ENCODE peak calls at places on chromosomes 13 and 19, in four cellular contexts. T is K562, W is GM12878, C is HepG2. L is an unnamed sample.

GRCh38 chr13:94267581-94267980 is 211.9 kb downstream of the DCT start:
- DNase-seq in W (no peak), C (no peak), T (no peak), L (no peak)

GRCh38 chr13:94641432-94641941 is 39.8 kb downstream of the GPR180 start:
- DNase-seq in W (no peak), C (no peak), T (no peak), L (no peak)

GRCh38 chr13:92463134-92463533 is 763.5 kb upstream of the GPC6 start:
- DNase-seq in T (no peak), C (no peak), W (no peak), L (no peak)

GRCh38 chr13:84445776-84446175 is 563.5 kb upstream of the SLITRK1 start:
- DNase-seq in T (no peak), W (no peak), C (no peak), L (no peak)

GRCh38 chr13:90997951-90998350 is 349.5 kb upstream of the MIR17HG start:
- DNase-seq in T (no peak), W (no peak), C (no peak), L (no peak)

GRCh38 chr19:33767898-33768413 is 28.7 kb upstream of the KCTD15 start:
- DNase-seq in T (peak), C (peak), W (no peak), L (peak)

GRCh38 chr13:113179374-113180230 is 21.2 kb downstream of the PROZ start:
- DNase-seq in W (no peak), C (no peak), T (peak), L (no peak)

GRCh38 chr13:46964789-46965527 is 68.1 kb upstream of the HTR2A start:
- DNase-seq in C (no peak), W (no peak), T (no peak), L (no peak)

GRCh38 chr19:55482967-55483671 is 1.9 kb upstream of the NAT14 start:
- DNase-seq in C (no peak), T (no peak), W (no peak), L (no peak)

GRCh38 chr13:36950920-36951319 is 30.9 kb upstream of the SMAD9 start:
- DNase-seq in C (no peak), W (no peak), T (no peak), L (no peak)

GRCh38 chr19:42244452-42245220 is 2.2 kb upstream of the GSK3A start:
- DNase-seq in W (peak), C (peak), T (peak), L (peak)

GRCh38 chr13:100197591-100198365 is 108.9 kb downstream of the PCCA start:
- DNase-seq in W (no peak), C (no peak), T (no peak), L (no peak)

GRCh38 chr19:42042455-42043170 is 27.4 kb downstream of the GRIK5 start:
- DNase-seq in W (no peak), T (no peak), C (no peak), L (no peak)

GRCh38 chr19:30590596-30591229 is 218.5 kb downstream of the ZNF536 start:
- DNase-seq in T (no peak), C (no peak), W (no peak), L (no peak)

GRCh38 chr13:23506821-23507210 is 63.4 kb upstream of the TNFRSF19 start:
- DNase-seq in C (no peak), W (no peak), T (no peak), L (no peak)

GRCh38 chr19:46391296-46392251 is 21.8 kb downstream of the CCDC8 start:
- DNase-seq in C (no peak), W (no peak), T (no peak), L (no peak)

GRCh38 chr13:94033098-94033497 is 446.4 kb downstream of the DCT start:
- DNase-seq in T (no peak), C (no peak), W (no peak), L (no peak)

GRCh38 chr13:30679483-30680330 is 55.6 kb upstream of the ALOX5AP start:
- DNase-seq in T (no peak), C (peak), W (no peak), L (peak)

GRCh38 chr13:30671271-30671815 is 53.6 kb downstream of the USPL1 start:
- DNase-seq in C (no peak), W (no peak), T (no peak), L (no peak)

GRCh38 chr13:30676672-30677071 is 58.7 kb upstream of the ALOX5AP start:
- DNase-seq in C (peak), W (no peak), T (no peak), L (no peak)

GRCh38 chr13:30668305-30668704 is 50.6 kb downstream of the USPL1 start:
- DNase-seq in T (no peak), C (peak), W (no peak), L (no peak)

DNA sequence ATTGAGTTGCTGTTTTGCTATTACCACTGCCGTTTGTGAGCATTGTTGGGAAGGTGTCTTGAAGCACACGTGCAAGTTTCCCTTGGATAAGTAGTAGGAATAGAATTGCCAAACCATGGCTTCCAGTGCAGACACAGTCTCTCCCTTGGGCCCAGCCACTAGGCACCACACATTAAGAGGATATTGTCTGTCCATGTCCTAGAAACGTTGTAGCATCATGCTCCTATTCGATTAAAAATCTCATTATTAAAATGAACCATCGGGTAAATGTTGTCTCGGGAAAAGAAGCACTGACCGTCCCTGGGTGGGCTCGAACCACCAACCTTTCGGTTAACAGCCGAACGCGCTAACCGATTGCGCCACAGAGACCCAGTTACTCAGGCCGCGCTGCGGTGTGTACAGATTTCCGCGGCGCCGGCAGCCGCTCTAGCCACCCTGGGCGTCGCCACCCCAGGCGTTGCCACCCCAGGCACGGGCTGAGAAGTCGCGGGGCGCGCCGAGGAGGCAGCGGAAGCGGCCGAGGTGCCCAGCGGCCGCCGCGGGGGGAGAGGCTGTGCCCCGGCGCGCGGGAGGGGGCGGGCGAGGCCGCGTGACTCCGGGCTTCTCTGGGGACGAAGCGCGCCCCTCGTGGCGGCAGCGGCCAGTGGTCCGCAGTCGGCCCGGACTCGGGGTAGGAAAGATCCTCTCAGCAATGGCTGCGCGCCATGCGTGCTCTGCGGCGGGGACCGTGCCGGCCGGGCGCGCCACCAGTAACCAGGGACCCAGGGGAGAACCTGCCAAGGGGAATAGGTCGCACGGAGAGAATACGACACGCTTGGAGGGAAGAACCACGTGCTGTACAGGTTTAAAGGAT is 56.2 kb downstream of the USPL1 start:
- DNase-seq in C (peak), T (peak), W (peak), L (peak)
- TF ChIP-seq CHD4 in C (peak), T (no peak), W (no peak), L (no peak)

DNA sequence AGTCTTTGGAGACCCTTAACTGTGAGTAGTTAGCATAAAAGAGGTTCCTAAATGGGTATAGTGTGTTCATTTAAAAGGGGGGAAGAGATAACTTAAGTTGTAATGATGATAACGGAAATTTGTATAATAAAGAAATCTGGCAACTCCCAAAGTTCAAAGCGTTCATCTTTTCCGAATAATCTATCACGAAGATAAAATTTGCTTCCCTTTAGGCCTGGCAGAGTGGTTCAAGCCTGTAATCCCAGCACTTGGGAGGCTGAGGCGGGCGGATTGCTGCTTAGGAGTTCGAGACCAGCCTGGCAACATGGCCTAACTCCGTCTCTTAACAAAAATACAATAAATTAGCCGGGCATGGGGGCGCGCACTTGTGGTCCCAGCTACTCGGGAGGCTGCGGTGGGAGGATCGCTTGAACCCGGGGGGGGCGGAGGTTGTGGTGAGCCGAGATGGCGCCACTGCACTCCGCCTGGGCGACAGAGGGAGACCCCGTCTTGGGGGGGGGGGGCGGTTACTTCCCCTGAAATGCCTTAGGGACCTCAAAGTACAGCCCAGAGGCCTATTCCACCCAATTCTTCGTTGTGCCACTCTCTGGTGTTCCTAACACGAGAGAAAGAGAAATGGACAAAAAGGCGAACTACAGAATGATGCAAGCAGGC is 888 bp downstream of the N4BP2L2 start:
- DNase-seq in C (no peak), T (peak), W (no peak), L (peak)
- TF ChIP-seq MAX in C (no peak), T (no peak), W (no peak), L (no peak)

DNA sequence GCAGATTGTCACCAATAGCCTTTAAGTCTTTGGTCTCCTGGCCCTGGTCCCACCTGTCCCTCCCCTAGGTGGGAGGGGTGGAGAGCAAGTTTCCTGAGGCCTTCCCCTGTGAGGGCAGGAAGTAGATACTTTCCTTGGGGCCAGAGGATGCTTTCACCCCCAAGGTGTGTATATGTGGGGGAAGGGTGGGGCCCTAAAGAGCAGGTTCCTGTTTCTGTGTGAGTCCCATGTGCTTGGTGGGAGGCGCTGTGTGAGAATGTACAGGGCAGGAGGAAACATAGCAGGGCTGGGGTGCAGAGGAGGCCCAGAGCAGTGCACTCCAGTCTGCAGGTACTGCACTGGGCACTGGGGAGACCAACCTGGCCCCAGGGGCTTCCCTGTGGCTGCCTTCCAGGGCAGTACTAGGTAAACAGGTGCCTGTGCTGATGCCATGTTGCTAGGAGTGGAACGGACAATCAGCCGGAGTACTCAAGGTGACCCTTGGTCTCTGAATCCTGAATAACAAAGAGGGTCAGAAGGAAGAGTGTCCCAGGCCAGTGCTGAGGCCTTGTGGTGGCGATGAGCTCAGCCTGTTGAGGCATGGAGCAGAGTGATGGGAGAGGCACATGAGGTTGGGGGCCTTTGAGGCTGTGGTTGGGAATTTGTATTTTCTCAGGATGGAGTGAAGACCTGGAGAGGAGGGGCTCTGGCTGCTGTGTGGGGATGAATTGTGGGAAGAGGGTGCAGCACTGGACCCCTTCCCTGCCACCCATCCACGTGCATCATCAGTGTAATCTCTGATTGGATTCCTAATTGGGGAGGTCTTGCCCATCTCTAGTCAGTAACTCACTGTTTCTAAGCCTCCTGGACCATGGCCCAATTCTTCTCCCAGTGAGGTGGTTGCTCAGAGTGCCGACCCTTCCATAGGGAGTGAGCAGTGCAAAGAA is 5.1 kb downstream of the EGLN2 start:
- DNase-seq in T (no peak), C (peak), W (peak), L (no peak)
- H3K4me3 ChIP-seq in T (no peak), C (no peak), W (peak), L (no peak)

DNA sequence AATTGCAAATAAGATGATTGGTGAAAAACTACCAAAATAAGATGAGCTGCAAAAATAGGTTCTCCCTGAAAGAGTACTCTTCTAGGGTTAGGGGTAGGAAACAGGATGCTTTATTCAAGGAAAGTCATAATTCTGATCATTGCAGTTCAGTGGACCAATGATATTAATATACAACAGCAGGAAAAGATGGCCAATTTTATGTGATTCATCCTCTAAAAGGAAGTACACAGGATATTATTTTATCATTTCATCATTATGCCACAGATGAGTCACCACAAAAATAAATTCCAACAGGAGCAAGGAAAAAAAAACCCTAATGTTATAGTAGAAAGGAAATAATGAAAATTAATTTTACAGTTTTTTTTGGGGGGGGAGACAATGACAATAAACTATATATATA is 205.0 kb downstream of the NALCN start:
- DNase-seq in W (no peak), T (no peak), C (no peak), L (peak)
- TF ChIP-seq CHD4 in W (no peak), T (no peak), C (no peak), L (no peak)

GRCh38 chr13:51944428-51944827 is 66.8 kb downstream of the ATP7B start:
- DNase-seq in C (no peak), W (no peak), T (no peak), L (no peak)

GRCh38 chr13:51945149-51945548 is 66.1 kb downstream of the ATP7B start:
- DNase-seq in T (no peak), W (no peak), C (no peak), L (no peak)

GRCh38 chr13:51943721-51944120 is 67.5 kb downstream of the ATP7B start:
- DNase-seq in W (no peak), T (no peak), C (no peak), L (no peak)

GRCh38 chr13:51938454-51938853 is 72.8 kb downstream of the ATP7B start:
- DNase-seq in W (no peak), T (no peak), C (no peak), L (no peak)

GRCh38 chr13:51942189-51942588 is 69.1 kb downstream of the ATP7B start:
- DNase-seq in W (no peak), C (no peak), T (no peak), L (no peak)
- TF ChIP-seq MAX in W (no peak), C (no peak), T (no peak), L (no peak)

DNA sequence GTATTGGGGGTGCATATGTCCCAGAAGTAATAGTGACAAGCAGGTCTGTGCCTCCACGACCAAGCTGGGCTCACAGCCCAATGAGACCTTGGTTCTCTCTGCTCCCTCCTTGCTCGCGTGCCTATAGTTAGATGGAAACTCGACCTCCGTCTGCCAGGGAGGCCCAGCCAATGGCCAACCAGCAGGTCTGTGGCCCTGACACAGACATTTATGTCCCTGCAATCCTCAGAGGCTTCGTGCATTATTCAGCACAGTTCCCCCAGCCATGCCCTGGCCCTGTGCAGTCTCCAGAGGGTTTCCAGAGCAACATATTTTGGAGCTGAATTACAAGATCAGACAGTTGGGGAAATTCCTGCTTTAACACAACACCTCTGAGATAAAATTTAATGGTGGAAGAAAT is 105.1 kb downstream of the UQCRFS1 start:
- DNase-seq in W (no peak), T (no peak), C (no peak), L (no peak)
- H3K4me3 ChIP-seq in W (no peak), T (no peak), C (no peak), L (no peak)

GRCh38 chr19:17268754-17269153 is 1.5 kb downstream of the BABAM1 start:
- DNase-seq in C (no peak), W (no peak), T (no peak), L (no peak)
- TF ChIP-seq CHD4 in C (no peak), W (no peak), T (no peak), L (no peak)

GRCh38 chr13:20566917-20567755 is at the start of gene IFT88:
- DNase-seq in C (peak), T (peak), W (peak), L (peak)
- TF ChIP-seq MAX in C (peak), T (peak), W (no peak), L (peak)

GRCh38 chr13:74290324-74290773 is 156.1 kb upstream of the KLF12 start:
- DNase-seq in W (no peak), T (no peak), C (peak), L (no peak)
- H3K4me3 ChIP-seq in W (no peak), T (no peak), C (no peak), L (no peak)